ENCODE peak calls at places on chromosomes 1 and 21, in nine cellular contexts. D, F, M, E, W, J, I, K and O are unnamed samples.

GRCh38 chr1:36836196-36836883 is 198.0 kb downstream of the GRIK3 start:
- DNase-seq in M (no peak), F (no peak), W (no peak), I (no peak), E (no peak), D (peak), K (no peak), J (no peak), O (no peak)

GRCh38 chr1:226444901-226445300 is 37.0 kb upstream of the PARP1 start:
- DNase-seq in E (no peak), W (peak), D (no peak), J (no peak), F (no peak), M (peak), I (no peak), K (no peak), O (no peak)

GRCh38 chr21:35911412-35912191 is 148.7 kb downstream of the SETD4 start:
- DNase-seq in J (no peak), I (no peak), M (no peak), W (no peak), K (no peak), F (no peak), D (no peak), E (no peak), O (no peak)

GRCh38 chr1:112544753-112545152 is 36.0 kb downstream of the WNT2B start:
- DNase-seq in I (no peak), W (no peak), J (peak), M (no peak), F (no peak), E (peak), K (peak), D (no peak), O (no peak)

GRCh38 chr1:31666290-31666963 is 21.8 kb upstream of the PEF1 start:
- DNase-seq in J (peak), W (peak), K (peak), F (no peak), M (no peak), E (no peak), I (peak), D (peak), O (no peak)

GRCh38 chr1:78665809-78666208 is 16.2 kb downstream of the IFI44 start:
- DNase-seq in K (no peak), I (no peak), M (no peak), E (no peak), W (no peak), J (no peak), D (no peak), F (no peak), O (no peak)

GRCh38 chr1:9784508-9785133 is 39.1 kb downstream of the CLSTN1 start:
- DNase-seq in J (peak), M (peak), K (peak), I (no peak), E (peak), F (peak), D (no peak), W (peak), O (peak)

GRCh38 chr21:33799378-33800090 is 116.1 kb downstream of the ATP5PO start:
- DNase-seq in D (no peak), E (no peak), I (no peak), M (no peak), W (no peak), J (no peak), F (peak), K (no peak), O (no peak)

GRCh38 chr1:154313066-154313356 is 7.9 kb upstream of the AQP10 start:
- DNase-seq in J (no peak), I (no peak), F (no peak), K (no peak), W (no peak), E (no peak), D (no peak), M (no peak), O (no peak)

GRCh38 chr1:154151311-154151710 is 3.6 kb downstream of the NUP210L start:
- DNase-seq in M (no peak), D (no peak), I (no peak), F (no peak), J (no peak), W (no peak), K (peak), E (peak), O (no peak)

GRCh38 chr1:7491089-7491817 is 279.8 kb upstream of the VAMP3 start:
- DNase-seq in W (no peak), I (peak), D (no peak), M (no peak), F (no peak), J (peak), K (peak), E (peak), O (no peak)

GRCh38 chr1:227729881-227730629 is 5.0 kb downstream of the JMJD4 start:
- DNase-seq in F (peak), W (no peak), K (peak), J (peak), I (no peak), E (peak), D (peak), M (no peak), O (no peak)

GRCh38 chr1:201181323-201181722 is 9.3 kb upstream of the IGFN1 start:
- DNase-seq in M (no peak), E (no peak), K (no peak), F (no peak), J (no peak), I (no peak), W (no peak), D (no peak), O (no peak)

GRCh38 chr1:14650951-14651350 is 52.5 kb downstream of the KAZN start:
- DNase-seq in F (no peak), K (no peak), M (no peak), D (no peak), W (no peak), I (no peak), E (no peak), J (no peak), O (no peak)

GRCh38 chr1:41097105-41097504 is 75.6 kb upstream of the SLFNL1 start:
- DNase-seq in M (no peak), K (peak), F (no peak), I (no peak), W (no peak), J (no peak), D (no peak), E (no peak), O (no peak)

GRCh38 chr1:245956225-245956624 is 550.9 kb downstream of the SMYD3 start:
- DNase-seq in J (no peak), E (no peak), F (no peak), K (no peak), M (peak), I (no peak), W (no peak), D (no peak), O (no peak)

GRCh38 chr1:164629971-164630370 is 71.0 kb downstream of the PBX1 start:
- DNase-seq in K (no peak), D (no peak), F (no peak), M (no peak), I (no peak), J (no peak), E (no peak), W (no peak), O (no peak)

DNA sequence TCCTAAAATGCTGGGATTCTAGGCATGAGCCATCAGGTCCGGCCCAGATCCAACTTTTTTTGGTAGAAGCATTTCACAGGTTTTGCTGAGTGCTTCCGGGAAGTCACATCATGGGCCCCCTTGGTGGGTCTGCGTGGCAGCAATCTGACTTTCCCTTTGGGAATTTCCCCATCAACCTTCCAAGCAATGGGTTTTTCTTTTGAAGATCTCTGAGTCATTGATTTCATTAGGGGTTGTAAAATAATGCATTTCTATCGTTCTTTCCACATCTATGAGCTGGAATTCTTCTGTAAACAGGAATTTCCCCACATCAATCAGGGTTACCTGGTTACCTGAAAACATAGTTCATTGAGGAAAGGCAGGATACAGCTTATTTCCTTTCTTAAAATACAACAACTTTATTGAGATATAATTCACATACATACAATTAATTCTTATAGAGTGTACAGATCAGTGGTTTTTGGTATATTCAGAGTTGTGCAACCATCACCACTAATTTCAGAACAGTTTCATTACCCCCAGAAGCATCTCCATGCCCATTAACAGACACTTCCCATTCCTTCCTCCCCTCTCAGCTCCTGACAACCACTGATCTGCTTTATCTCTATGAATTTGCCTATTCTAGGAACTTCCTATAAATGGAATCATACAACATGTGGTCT is 9.8 kb upstream of the ZBTB17 start:
- DNase-seq in J (peak), F (no peak), M (no peak), D (no peak), K (no peak), E (no peak), I (no peak), W (no peak), O (no peak)
- TF ChIP-seq CTCF in J (no peak), F (no peak), M (no peak), D (no peak), K (no peak), E (no peak), I (no peak), W (no peak), O (no peak)

DNA sequence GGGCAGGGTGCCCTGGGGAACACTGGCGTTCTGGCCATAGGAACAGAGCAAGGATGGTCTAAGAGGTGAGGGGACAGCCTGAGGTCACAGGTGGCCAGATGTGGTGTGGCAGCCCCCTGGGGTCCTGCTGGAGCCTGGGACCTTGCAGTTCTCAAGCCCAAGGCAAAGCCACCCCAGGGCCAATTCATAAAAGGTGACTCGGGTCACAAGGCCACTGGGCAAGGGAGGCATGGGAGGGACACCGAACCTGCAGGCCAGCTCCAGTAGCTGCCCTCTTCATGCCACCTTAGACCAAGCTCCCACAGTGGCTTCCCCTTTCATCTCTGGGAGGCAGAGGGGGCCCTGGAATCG is 19.3 kb downstream of the TNFRSF25 start:
- DNase-seq in D (no peak), J (no peak), I (no peak), E (no peak), F (no peak), M (no peak), K (no peak), W (no peak), O (no peak)
- H3K4me3 ChIP-seq in D (no peak), J (no peak), I (no peak), E (no peak), F (no peak), M (no peak), K (no peak), W (peak), O (no peak)

GRCh38 chr21:44836666-44837471 is 19.0 kb upstream of the SUMO3 start:
- DNase-seq in D (no peak), W (no peak), I (peak), E (no peak), K (no peak), J (peak), F (no peak), M (no peak), O (no peak)
- TF ChIP-seq CTCF in D (no peak), W (no peak), I (no peak), E (no peak), K (no peak), J (no peak), F (no peak), M (no peak), O (no peak)

GRCh38 chr1:3677411-3677944 is 25.2 kb downstream of the TP73 start:
- DNase-seq in W (no peak), K (no peak), I (no peak), D (no peak), E (no peak), J (no peak), F (no peak), M (no peak), O (no peak)
- H3K4me3 ChIP-seq in W (no peak), K (no peak), I (no peak), D (no peak), E (no peak), J (no peak), F (no peak), M (no peak), O (no peak)

DNA sequence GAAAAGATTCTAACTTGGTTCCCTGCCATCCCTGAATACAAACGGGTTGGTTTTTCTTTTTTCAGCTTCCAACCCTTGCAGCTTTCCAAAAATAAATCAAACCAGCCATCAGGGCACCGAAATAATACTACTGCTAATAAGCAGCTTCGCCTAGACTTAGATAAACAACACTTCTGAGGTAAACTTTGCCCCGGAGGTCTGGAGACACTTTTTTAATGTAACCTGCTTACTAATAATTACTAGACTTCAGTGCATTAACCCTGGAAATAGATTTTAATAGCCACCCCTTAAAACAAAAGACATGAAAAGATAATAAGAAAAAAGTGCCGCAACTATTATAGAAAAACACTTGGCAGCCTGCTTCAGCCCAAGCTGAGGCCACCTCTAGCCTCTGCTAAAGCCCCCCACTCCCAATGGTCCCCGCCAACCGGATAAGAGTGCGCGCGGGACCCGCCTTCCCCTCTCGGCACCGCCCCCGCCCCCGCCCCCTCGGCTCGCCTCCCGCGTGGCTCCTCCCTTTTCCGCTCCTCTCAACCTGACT is 405 bp upstream of the GADD45A start:
- DNase-seq in D (no peak), F (no peak), I (no peak), W (no peak), E (no peak), K (no peak), J (no peak), M (no peak), O (no peak)
- TF ChIP-seq CTCF in D (no peak), F (no peak), I (no peak), W (no peak), E (no peak), K (no peak), J (no peak), M (no peak), O (no peak)

GRCh38 chr1:91768786-91769697 is 116.9 kb downstream of the TGFBR3 start:
- DNase-seq in J (no peak), K (peak), I (no peak), E (peak), F (no peak), W (no peak), D (no peak), M (no peak), O (no peak)
- H3K4me3 ChIP-seq in J (no peak), K (no peak), I (no peak), E (no peak), F (no peak), W (no peak), D (no peak), M (no peak), O (no peak)

GRCh38 chr1:109096110-109096509 is 5.5 kb downstream of the TMEM167B start:
- DNase-seq in E (no peak), F (no peak), M (no peak), J (no peak), I (no peak), D (no peak), K (no peak), W (no peak), O (no peak)

GRCh38 chr1:109094377-109094803 is 3.8 kb downstream of the TMEM167B start:
- DNase-seq in E (no peak), K (peak), D (no peak), M (no peak), W (no peak), I (no peak), F (no peak), J (peak), O (no peak)

GRCh38 chr1:109105881-109106280 is 8.0 kb upstream of the ELAPOR1 start:
- DNase-seq in M (no peak), K (no peak), J (no peak), D (no peak), E (no peak), W (no peak), I (no peak), F (no peak), O (no peak)

GRCh38 chr1:109104364-109105151 is 9.4 kb upstream of the ELAPOR1 start:
- DNase-seq in W (no peak), F (no peak), E (no peak), J (peak), I (no peak), D (no peak), M (no peak), K (no peak), O (no peak)

DNA sequence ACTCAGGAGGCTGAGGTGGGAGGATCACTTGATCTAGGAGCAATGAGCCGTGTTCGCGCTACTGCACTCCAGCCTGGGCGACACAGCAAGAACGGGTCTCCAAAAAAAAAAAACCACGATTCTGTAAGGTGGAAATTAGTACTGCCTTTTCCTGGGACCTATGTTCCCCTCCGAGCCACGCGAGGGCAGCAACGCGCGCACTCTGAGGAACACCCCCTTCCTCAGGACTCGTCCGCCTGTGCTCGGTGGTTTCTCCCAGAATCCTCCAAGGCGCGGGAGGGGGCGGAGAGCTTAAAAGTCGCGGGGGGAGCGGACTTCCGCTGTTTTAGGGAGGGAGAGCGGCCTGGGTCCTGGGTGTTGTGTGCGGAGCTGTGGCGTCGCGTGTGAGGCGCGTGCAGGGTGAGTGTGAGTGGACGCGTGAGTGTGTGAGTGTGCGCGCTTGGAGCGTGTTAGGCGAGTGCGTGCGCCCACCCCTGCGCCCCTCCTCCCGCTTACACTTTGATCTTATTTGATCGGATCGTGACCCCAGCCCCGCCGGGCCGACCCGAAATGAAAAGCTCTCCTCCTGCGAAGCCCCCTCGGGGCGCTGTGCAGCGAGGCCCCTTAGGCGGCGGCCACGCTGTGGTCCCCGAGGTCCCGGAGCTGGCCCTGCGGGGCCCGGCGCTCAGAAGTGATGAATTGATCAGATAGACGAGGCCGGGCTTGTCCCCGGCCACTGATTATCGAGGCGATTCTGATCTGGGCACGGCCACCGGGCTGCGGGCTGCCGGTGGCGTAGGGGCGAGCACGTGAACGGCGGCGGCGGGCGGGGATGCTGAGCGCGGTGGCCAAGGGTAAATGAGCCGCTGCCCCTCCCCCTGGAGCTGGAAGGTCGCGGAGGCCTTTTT is 9.6 kb downstream of the TMEM167B start:
- DNase-seq in M (peak), D (peak), E (peak), W (peak), I (peak), J (peak), F (peak), K (peak), O (peak)
- TF ChIP-seq CTCF in M (peak), D (peak), E (peak), W (no peak), I (peak), J (peak), F (peak), K (peak), O (no peak)

GRCh38 chr21:41880153-41880552 is 1.0 kb upstream of the PRDM15 start:
- DNase-seq in I (no peak), E (no peak), K (no peak), F (no peak), M (no peak), W (no peak), D (no peak), J (no peak), O (no peak)
- H3K4me3 ChIP-seq in I (peak), E (peak), K (peak), F (no peak), M (no peak), W (peak), D (peak), J (peak), O (no peak)

GRCh38 chr1:33140153-33141149 is 41.4 kb downstream of the TRIM62 start:
- DNase-seq in J (no peak), M (no peak), E (no peak), K (no peak), D (no peak), F (no peak), W (no peak), I (no peak), O (no peak)
- TF ChIP-seq CTCF in J (no peak), M (no peak), E (peak), K (peak), D (no peak), F (no peak), W (no peak), I (no peak), O (no peak)

DNA sequence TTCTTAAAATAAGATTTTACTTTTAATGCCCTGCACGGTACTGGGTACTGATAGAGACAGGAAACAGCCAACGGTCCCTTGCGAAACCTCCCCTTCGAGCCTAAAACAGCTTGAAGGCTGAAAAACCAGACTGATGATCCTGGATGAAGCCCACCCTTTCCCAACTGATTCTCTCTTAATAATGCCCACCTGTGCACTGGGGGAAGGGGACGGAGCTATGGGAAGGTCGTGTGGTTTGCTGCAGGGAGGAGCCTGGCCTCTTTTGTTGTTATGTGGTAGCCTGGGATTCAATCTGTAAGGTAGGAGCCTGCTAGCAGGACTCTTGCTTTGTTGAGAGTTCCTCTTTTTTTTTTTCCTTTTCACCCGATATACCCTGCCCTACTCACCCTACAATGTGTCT is 25.6 kb downstream of the SAMSN1 start:
- DNase-seq in W (no peak), I (no peak), K (no peak), J (no peak), M (no peak), F (no peak), D (no peak), E (no peak), O (no peak)
- H3K4me3 ChIP-seq in W (no peak), I (no peak), K (no peak), J (no peak), M (no peak), F (no peak), D (no peak), E (no peak), O (no peak)